ENCODE peak calls at places on chromosome 22, in five cellular contexts. One of them, this sample, is unnamed.

GRCh38 chr22:41682033-41682807 is 6.4 kb downstream of the SNU13 start:
- DNase-seq in mesenchymal stem cell: peak; percentile 91
- DNase-seq in right cardiac atrium: peak; percentile 85
- DNase-seq in neural progenitor cell: peak; percentile 83
- DNase-seq in H9: peak; percentile 86
- DNase-seq in this sample: peak; percentile 74

GRCh38 chr22:28942801-28943500 is 59.6 kb downstream of the ZNRF3 start:
- DNase-seq in neural progenitor cell: peak; percentile 64
- DNase-seq in right cardiac atrium: no peak
- DNase-seq in H9: no peak
- DNase-seq in mesenchymal stem cell: no peak
- DNase-seq in this sample: no peak

GRCh38 chr22:22156716-22157499 is 87.7 kb upstream of the VPREB1 start:
- DNase-seq in neural progenitor cell: peak; percentile 82
- DNase-seq in mesenchymal stem cell: peak; percentile 56
- DNase-seq in right cardiac atrium: peak; percentile 30
- DNase-seq in H9: peak; percentile 68
- DNase-seq in this sample: peak; percentile 11

GRCh38 chr22:30665786-30666185 is 1.9 kb downstream of the DUSP18 start:
- DNase-seq in right cardiac atrium: no peak
- DNase-seq in neural progenitor cell: no peak
- DNase-seq in H9: no peak
- DNase-seq in mesenchymal stem cell: no peak
- DNase-seq in this sample: no peak

GRCh38 chr22:23357028-23357427 is 176.7 kb downstream of the BCR start:
- DNase-seq in mesenchymal stem cell: no peak
- DNase-seq in neural progenitor cell: no peak
- DNase-seq in right cardiac atrium: no peak
- DNase-seq in H9: no peak
- DNase-seq in this sample: no peak

GRCh38 chr22:32824531-32825315 is 23.2 kb downstream of the TIMP3 start:
- DNase-seq in right cardiac atrium: no peak
- DNase-seq in mesenchymal stem cell: no peak
- DNase-seq in neural progenitor cell: no peak
- DNase-seq in H9: no peak
- DNase-seq in this sample: no peak

GRCh38 chr22:31046591-31047226 is 34.4 kb upstream of the SMTN start:
- DNase-seq in H9: peak; percentile 37
- DNase-seq in neural progenitor cell: no peak
- DNase-seq in mesenchymal stem cell: peak; percentile 84
- DNase-seq in right cardiac atrium: peak; percentile 77
- DNase-seq in this sample: no peak

GRCh38 chr22:33922268-33922667 is 2.0 kb upstream of the LARGE1 start:
- DNase-seq in H9: peak; percentile 72
- DNase-seq in mesenchymal stem cell: peak; percentile 63
- DNase-seq in right cardiac atrium: peak; percentile 34
- DNase-seq in neural progenitor cell: peak; percentile 90
- DNase-seq in this sample: no peak

GRCh38 chr22:33658775-33659174 is 261.5 kb downstream of the LARGE1 start:
- DNase-seq in neural progenitor cell: no peak
- DNase-seq in mesenchymal stem cell: peak; percentile 83
- DNase-seq in H9: no peak
- DNase-seq in right cardiac atrium: peak; percentile 48
- DNase-seq in this sample: no peak

GRCh38 chr22:20244744-20245576 is 23.2 kb downstream of the RTN4R start:
- DNase-seq in right cardiac atrium: no peak
- DNase-seq in mesenchymal stem cell: no peak
- DNase-seq in H9: no peak
- DNase-seq in neural progenitor cell: peak; percentile 56
- DNase-seq in this sample: peak; percentile 11

GRCh38 chr22:40727607-40728325 is 48.5 kb downstream of the MCHR1 start:
- DNase-seq in H9: no peak
- DNase-seq in mesenchymal stem cell: peak; percentile 42
- DNase-seq in right cardiac atrium: no peak
- DNase-seq in neural progenitor cell: no peak
- DNase-seq in this sample: no peak

GRCh38 chr22:35198738-35199137 is 58.6 kb upstream of the HMGXB4 start:
- DNase-seq in neural progenitor cell: no peak
- DNase-seq in right cardiac atrium: no peak
- DNase-seq in mesenchymal stem cell: no peak
- DNase-seq in H9: no peak
- DNase-seq in this sample: no peak

GRCh38 chr22:43859621-43860020 is 2.7 kb downstream of the SULT4A1 start:
- DNase-seq in mesenchymal stem cell: no peak
- DNase-seq in H9: peak; percentile 14
- DNase-seq in neural progenitor cell: no peak
- DNase-seq in right cardiac atrium: no peak
- DNase-seq in this sample: no peak

DNA sequence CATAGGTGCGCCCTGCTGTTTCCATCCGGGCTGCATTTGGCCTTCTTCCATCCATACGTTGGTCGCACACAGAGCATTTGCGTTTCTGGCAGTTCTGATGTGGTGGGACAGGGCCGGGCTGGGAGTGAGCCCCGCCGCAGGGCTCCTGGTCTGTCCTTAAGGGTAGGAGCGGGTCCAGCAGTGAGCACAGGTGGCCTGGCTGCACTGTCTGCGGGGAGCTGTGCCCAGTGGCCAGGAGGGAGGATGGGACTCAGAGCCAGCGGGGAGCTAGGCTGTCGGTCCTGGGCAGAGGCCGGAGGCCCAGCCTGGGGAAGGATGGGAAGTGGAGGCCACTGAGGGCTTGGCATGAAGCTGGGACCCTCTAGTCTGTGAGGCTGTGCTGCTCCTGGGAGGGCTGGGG is 385.1 kb downstream of the TBC1D22A start:
- DNase-seq in mesenchymal stem cell: no peak
- DNase-seq in H9: no peak
- DNase-seq in right cardiac atrium: no peak
- DNase-seq in neural progenitor cell: no peak
- DNase-seq in this sample: no peak
- H3K4me1 ChIP-seq in mesenchymal stem cell: peaks cover 20% of the 10 kb centered on the region
- H3K4me1 ChIP-seq in H9: no peaks in the 10 kb centered on the region
- H3K4me1 ChIP-seq in right cardiac atrium: no peaks in the 10 kb centered on the region
- H3K4me1 ChIP-seq in neural progenitor cell: no peaks in the 10 kb centered on the region
- H3K4me1 ChIP-seq in this sample: no peaks in the 10 kb centered on the region

DNA sequence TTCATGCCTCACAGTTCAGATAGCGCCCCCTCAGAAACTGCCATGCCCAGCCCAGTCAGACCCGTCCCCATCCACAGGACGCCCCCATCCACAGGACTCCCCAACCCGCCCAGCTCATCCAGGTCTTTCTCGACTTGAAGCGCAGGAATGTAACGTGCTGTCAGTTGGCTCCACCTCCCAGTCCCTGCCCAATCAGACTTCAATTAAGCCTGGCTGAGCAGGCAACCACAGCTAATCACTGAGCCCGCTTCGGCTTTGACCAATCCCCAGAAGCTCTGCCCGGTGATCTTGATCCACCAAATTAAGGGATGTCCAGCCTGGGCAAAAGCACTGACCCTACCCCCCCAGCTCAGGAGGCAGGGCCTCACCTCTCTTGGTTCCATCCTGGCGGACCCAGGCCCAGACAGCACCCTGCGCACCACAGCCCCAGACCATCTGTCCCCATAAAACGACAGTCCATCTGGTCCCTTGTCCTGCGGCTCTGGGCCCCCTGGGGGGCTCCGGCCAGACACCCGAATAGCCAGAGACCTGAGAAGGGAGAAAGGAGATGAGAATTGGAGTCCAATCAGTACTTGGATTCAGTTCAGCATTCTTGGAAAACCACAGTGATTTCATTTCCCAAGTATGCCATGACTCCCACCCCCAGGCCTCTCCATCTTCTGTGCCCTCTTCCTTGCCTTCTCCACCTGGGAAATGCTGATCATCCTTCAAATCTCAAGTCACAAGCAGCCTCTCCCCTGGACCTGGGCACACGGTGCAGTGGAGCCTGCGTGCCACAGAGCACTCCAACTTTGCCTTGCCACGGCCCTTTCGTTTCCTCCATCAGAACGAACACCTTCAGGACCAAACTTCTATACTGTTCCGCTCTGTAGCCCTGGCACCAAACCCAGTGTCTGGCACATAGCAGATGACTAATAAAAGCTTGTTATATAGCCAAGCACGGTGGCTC is 10.7 kb upstream of the MFNG start:
- DNase-seq in H9: peak; percentile 61
- DNase-seq in neural progenitor cell: peak; percentile 63
- DNase-seq in right cardiac atrium: no peak
- DNase-seq in mesenchymal stem cell: peak; percentile 76
- DNase-seq in this sample: no peak
- H3K27me3 ChIP-seq in H9: no peaks in the 10 kb centered on the region
- H3K27me3 ChIP-seq in neural progenitor cell: no peaks in the 10 kb centered on the region
- H3K27me3 ChIP-seq in right cardiac atrium: no peaks in the 10 kb centered on the region
- H3K27me3 ChIP-seq in mesenchymal stem cell: no peaks in the 10 kb centered on the region
- H3K27me3 ChIP-seq in this sample: no peaks in the 10 kb centered on the region

GRCh38 chr22:42856865-42857704 is at the start of gene ARFGAP3:
- DNase-seq in mesenchymal stem cell: peak; percentile 92
- DNase-seq in neural progenitor cell: peak; percentile 98
- DNase-seq in right cardiac atrium: peak; percentile 95
- DNase-seq in H9: peak; percentile 94
- DNase-seq in this sample: peak; percentile 89
- H3K4me1 ChIP-seq in mesenchymal stem cell: peaks cover 10% of the 10 kb centered on the region
- H3K4me1 ChIP-seq in neural progenitor cell: peaks cover 6% of the 10 kb centered on the region
- H3K4me1 ChIP-seq in right cardiac atrium: no peaks in the 10 kb centered on the region
- H3K4me1 ChIP-seq in H9: no peaks in the 10 kb centered on the region
- H3K4me1 ChIP-seq in this sample: peaks cover 8% of the 10 kb centered on the region

GRCh38 chr22:27613099-27614089 is 188.2 kb downstream of the MN1 start:
- DNase-seq in right cardiac atrium: no peak
- DNase-seq in mesenchymal stem cell: no peak
- DNase-seq in H9: no peak
- DNase-seq in neural progenitor cell: no peak
- DNase-seq in this sample: no peak

GRCh38 chr22:27617214-27617881 is 184.2 kb downstream of the MN1 start:
- DNase-seq in mesenchymal stem cell: no peak
- DNase-seq in right cardiac atrium: no peak
- DNase-seq in H9: no peak
- DNase-seq in neural progenitor cell: no peak
- DNase-seq in this sample: no peak

GRCh38 chr22:27616033-27616432 is 185.5 kb downstream of the MN1 start:
- DNase-seq in neural progenitor cell: no peak
- DNase-seq in H9: no peak
- DNase-seq in mesenchymal stem cell: no peak
- DNase-seq in right cardiac atrium: no peak
- DNase-seq in this sample: no peak

GRCh38 chr22:27614291-27615007 is 187.1 kb downstream of the MN1 start:
- DNase-seq in neural progenitor cell: no peak
- DNase-seq in mesenchymal stem cell: no peak
- DNase-seq in H9: no peak
- DNase-seq in right cardiac atrium: peak; percentile 24
- DNase-seq in this sample: no peak

GRCh38 chr22:27615408-27615807 is 186.1 kb downstream of the MN1 start:
- DNase-seq in neural progenitor cell: no peak
- DNase-seq in mesenchymal stem cell: no peak
- DNase-seq in right cardiac atrium: no peak
- DNase-seq in H9: no peak
- DNase-seq in this sample: no peak
- H3K27me3 ChIP-seq in neural progenitor cell: peaks cover 11% of the 10 kb centered on the region
- H3K27me3 ChIP-seq in mesenchymal stem cell: peaks cover 73% of the 10 kb centered on the region
- H3K27me3 ChIP-seq in right cardiac atrium: no peaks in the 10 kb centered on the region
- H3K27me3 ChIP-seq in H9: no peaks in the 10 kb centered on the region
- H3K27me3 ChIP-seq in this sample: peaks cover 2% of the 10 kb centered on the region

GRCh38 chr22:50298937-50299656 is 8.3 kb downstream of the PLXNB2 start:
- DNase-seq in right cardiac atrium: peak; percentile 53
- DNase-seq in neural progenitor cell: peak; percentile 56
- DNase-seq in H9: no peak
- DNase-seq in mesenchymal stem cell: peak; percentile 85
- DNase-seq in this sample: no peak
- H3K4me1 ChIP-seq in right cardiac atrium: peaks cover 9% of the 10 kb centered on the region
- H3K4me1 ChIP-seq in neural progenitor cell: peaks cover 28% of the 10 kb centered on the region
- H3K4me1 ChIP-seq in H9: no peaks in the 10 kb centered on the region
- H3K4me1 ChIP-seq in mesenchymal stem cell: peaks cover 89% of the 10 kb centered on the region
- H3K4me1 ChIP-seq in this sample: no peaks in the 10 kb centered on the region

GRCh38 chr22:45631839-45632238 is 39.8 kb upstream of the ATXN10 start:
- DNase-seq in H9: no peak
- DNase-seq in right cardiac atrium: no peak
- DNase-seq in mesenchymal stem cell: no peak
- DNase-seq in neural progenitor cell: no peak
- DNase-seq in this sample: no peak

GRCh38 chr22:45631140-45631539 is 40.5 kb upstream of the ATXN10 start:
- DNase-seq in right cardiac atrium: no peak
- DNase-seq in mesenchymal stem cell: no peak
- DNase-seq in neural progenitor cell: peak; percentile 33
- DNase-seq in H9: peak; percentile 81
- DNase-seq in this sample: no peak

GRCh38 chr22:45629469-45630089 is 42.1 kb upstream of the ATXN10 start:
- DNase-seq in right cardiac atrium: no peak
- DNase-seq in mesenchymal stem cell: no peak
- DNase-seq in neural progenitor cell: no peak
- DNase-seq in H9: peak; percentile 77
- DNase-seq in this sample: no peak

GRCh38 chr22:45630436-45630835 is 41.2 kb upstream of the ATXN10 start:
- DNase-seq in neural progenitor cell: no peak
- DNase-seq in mesenchymal stem cell: no peak
- DNase-seq in right cardiac atrium: no peak
- DNase-seq in H9: no peak
- DNase-seq in this sample: no peak

GRCh38 chr22:45632791-45633515 is 38.7 kb upstream of the ATXN10 start:
- DNase-seq in H9: no peak
- DNase-seq in right cardiac atrium: no peak
- DNase-seq in mesenchymal stem cell: no peak
- DNase-seq in neural progenitor cell: peak; percentile 25
- DNase-seq in this sample: no peak
- H3K27me3 ChIP-seq in H9: no peaks in the 10 kb centered on the region
- H3K27me3 ChIP-seq in right cardiac atrium: no peaks in the 10 kb centered on the region
- H3K27me3 ChIP-seq in mesenchymal stem cell: peaks cover 46% of the 10 kb centered on the region
- H3K27me3 ChIP-seq in neural progenitor cell: peaks cover 10% of the 10 kb centered on the region
- H3K27me3 ChIP-seq in this sample: no peaks in the 10 kb centered on the region

GRCh38 chr22:17258015-17258827 is 39.0 kb upstream of the ADA2 start:
- DNase-seq in mesenchymal stem cell: peak; percentile 33
- DNase-seq in neural progenitor cell: peak; percentile 88
- DNase-seq in H9: peak; percentile 92
- DNase-seq in right cardiac atrium: no peak
- DNase-seq in this sample: peak; percentile 11

GRCh38 chr22:17260291-17260690 is 41.1 kb upstream of the ADA2 start:
- DNase-seq in right cardiac atrium: no peak
- DNase-seq in mesenchymal stem cell: no peak
- DNase-seq in H9: no peak
- DNase-seq in neural progenitor cell: no peak
- DNase-seq in this sample: no peak

GRCh38 chr22:17260950-17261349 is 41.7 kb upstream of the ADA2 start:
- DNase-seq in neural progenitor cell: peak; percentile 45
- DNase-seq in mesenchymal stem cell: no peak
- DNase-seq in right cardiac atrium: no peak
- DNase-seq in H9: peak; percentile 78
- DNase-seq in this sample: no peak

GRCh38 chr22:17257091-17257490 is 37.9 kb upstream of the ADA2 start:
- DNase-seq in right cardiac atrium: no peak
- DNase-seq in neural progenitor cell: peak; percentile 41
- DNase-seq in mesenchymal stem cell: no peak
- DNase-seq in H9: no peak
- DNase-seq in this sample: no peak

DNA sequence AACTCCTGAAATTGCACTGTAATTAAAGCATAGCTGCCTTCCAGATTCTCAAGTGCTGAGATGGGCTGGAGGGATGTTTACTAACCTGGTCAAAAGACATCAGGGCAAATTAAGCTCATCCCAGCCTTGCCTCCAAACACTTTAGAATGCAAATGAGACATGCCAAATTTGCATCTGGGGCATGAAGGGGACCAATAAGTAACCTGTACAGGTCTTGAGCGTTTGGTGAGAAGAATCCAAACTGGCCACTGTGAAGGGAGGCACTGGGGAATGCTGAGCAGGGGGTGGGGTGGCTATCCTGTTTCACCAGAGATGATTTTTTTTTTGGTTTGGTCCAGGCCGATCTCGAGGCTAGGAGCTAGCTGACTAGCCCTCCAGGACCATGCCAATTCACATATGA is 38.3 kb upstream of the ADA2 start:
- DNase-seq in right cardiac atrium: no peak
- DNase-seq in neural progenitor cell: peak; percentile 50
- DNase-seq in mesenchymal stem cell: no peak
- DNase-seq in H9: no peak
- DNase-seq in this sample: no peak
- H3K4me1 ChIP-seq in right cardiac atrium: no peaks in the 10 kb centered on the region
- H3K4me1 ChIP-seq in neural progenitor cell: peaks cover 44% of the 10 kb centered on the region
- H3K4me1 ChIP-seq in mesenchymal stem cell: peaks cover 13% of the 10 kb centered on the region
- H3K4me1 ChIP-seq in H9: peaks cover 28% of the 10 kb centered on the region
- H3K4me1 ChIP-seq in this sample: peaks cover 6% of the 10 kb centered on the region